ENCODE peak calls at places on chromosomes 2 and 18, in seven cellular contexts. One of them, this sample, is unnamed.

GRCh38 chr18:59631583-59632181 is 65.5 kb downstream of the CCBE1 start:
- DNase-seq in psoas muscle: no peak
- DNase-seq in neural crest cell: peak
- DNase-seq in Panc1: peak
- DNase-seq in LNCaP clone FGC: no peak
- DNase-seq in left ventricle myocardium inferior: no peak
- DNase-seq in fibroblast of lung: peak
- DNase-seq in this sample: peak

GRCh38 chr2:85913854-85914524 is 25.2 kb upstream of the ST3GAL5 start:
- DNase-seq in psoas muscle: no peak
- DNase-seq in neural crest cell: no peak
- DNase-seq in Panc1: no peak
- DNase-seq in LNCaP clone FGC: no peak
- DNase-seq in left ventricle myocardium inferior: no peak
- DNase-seq in fibroblast of lung: peak
- DNase-seq in this sample: no peak

GRCh38 chr2:83991992-83992391 is 467.1 kb downstream of the SUCLG1 start:
- DNase-seq in psoas muscle: no peak
- DNase-seq in neural crest cell: no peak
- DNase-seq in Panc1: no peak
- DNase-seq in LNCaP clone FGC: no peak
- DNase-seq in left ventricle myocardium inferior: no peak
- DNase-seq in fibroblast of lung: no peak
- DNase-seq in this sample: no peak

GRCh38 chr18:10140928-10141327 is 227.1 kb downstream of the VAPA start:
- DNase-seq in psoas muscle: no peak
- DNase-seq in neural crest cell: no peak
- DNase-seq in Panc1: no peak
- DNase-seq in LNCaP clone FGC: no peak
- DNase-seq in left ventricle myocardium inferior: no peak
- DNase-seq in fibroblast of lung: peak
- DNase-seq in this sample: no peak

GRCh38 chr2:212064318-212064717 is 474.3 kb downstream of the ERBB4 start:
- DNase-seq in psoas muscle: no peak
- DNase-seq in neural crest cell: no peak
- DNase-seq in Panc1: no peak
- DNase-seq in LNCaP clone FGC: no peak
- DNase-seq in left ventricle myocardium inferior: no peak
- DNase-seq in fibroblast of lung: no peak
- DNase-seq in this sample: no peak

GRCh38 chr2:231699006-231699405 is 9.3 kb upstream of the PTMA start:
- DNase-seq in psoas muscle: peak
- DNase-seq in neural crest cell: no peak
- DNase-seq in Panc1: no peak
- DNase-seq in LNCaP clone FGC: no peak
- DNase-seq in left ventricle myocardium inferior: peak
- DNase-seq in fibroblast of lung: peak
- DNase-seq in this sample: no peak

GRCh38 chr2:240291940-240292574 is 143.4 kb upstream of the GPC1 start:
- DNase-seq in psoas muscle: no peak
- DNase-seq in neural crest cell: no peak
- DNase-seq in Panc1: no peak
- DNase-seq in LNCaP clone FGC: no peak
- DNase-seq in left ventricle myocardium inferior: no peak
- DNase-seq in fibroblast of lung: no peak
- DNase-seq in this sample: no peak

GRCh38 chr2:27281855-27282559 is at the start of gene TRIM54:
- DNase-seq in psoas muscle: peak
- DNase-seq in neural crest cell: no peak
- DNase-seq in Panc1: no peak
- DNase-seq in LNCaP clone FGC: no peak
- DNase-seq in left ventricle myocardium inferior: peak
- DNase-seq in fibroblast of lung: no peak
- DNase-seq in this sample: no peak

GRCh38 chr18:59556265-59556664 is 141.0 kb downstream of the CCBE1 start:
- DNase-seq in psoas muscle: no peak
- DNase-seq in neural crest cell: no peak
- DNase-seq in Panc1: no peak
- DNase-seq in LNCaP clone FGC: no peak
- DNase-seq in left ventricle myocardium inferior: no peak
- DNase-seq in fibroblast of lung: peak
- DNase-seq in this sample: no peak

DNA sequence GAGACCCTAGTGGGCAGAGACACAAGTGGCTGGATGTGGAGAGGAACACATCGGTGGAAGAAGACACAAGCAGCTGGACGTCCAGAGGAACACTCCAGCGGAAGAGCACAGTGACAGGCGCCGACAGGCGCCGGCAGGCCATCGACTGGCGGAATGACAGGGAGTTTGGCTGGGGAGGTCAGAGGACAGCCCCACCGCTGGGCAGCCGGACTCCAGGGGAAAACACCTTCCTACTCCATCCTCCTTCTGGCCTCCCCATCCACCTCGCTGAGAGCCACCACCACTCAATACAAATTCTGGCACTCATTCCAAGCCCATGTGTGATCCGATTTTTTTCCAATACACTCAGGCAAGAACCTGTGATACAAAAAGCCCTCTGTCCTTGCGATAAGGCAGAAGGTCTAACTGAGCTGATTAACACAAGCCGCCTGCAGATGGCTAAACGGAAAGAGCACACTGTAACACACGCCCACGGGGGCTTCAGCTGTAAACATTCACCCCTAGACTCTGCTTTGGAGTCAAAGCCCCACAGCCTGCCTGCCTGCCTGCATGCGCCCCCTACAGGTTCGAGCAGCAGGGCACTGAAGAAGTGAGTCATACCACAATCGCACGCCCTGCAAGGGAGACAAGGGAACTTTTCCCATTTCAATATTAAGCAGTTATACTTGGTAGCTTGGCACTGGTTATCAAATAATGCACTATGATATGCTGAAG is 50.2 kb upstream of the LRP1B start:
- DNase-seq in psoas muscle: no peak
- DNase-seq in neural crest cell: peak
- DNase-seq in Panc1: no peak
- DNase-seq in LNCaP clone FGC: no peak
- DNase-seq in left ventricle myocardium inferior: no peak
- DNase-seq in fibroblast of lung: peak
- DNase-seq in this sample: peak
- TF ChIP-seq CTCF in psoas muscle: no peak
- TF ChIP-seq CTCF in neural crest cell: peak
- TF ChIP-seq CTCF in Panc1: peak
- TF ChIP-seq CTCF in LNCaP clone FGC: peak
- TF ChIP-seq CTCF in left ventricle myocardium inferior: no peak
- TF ChIP-seq CTCF in fibroblast of lung: peak
- TF ChIP-seq CTCF in this sample: peak

GRCh38 chr2:95347681-95348608 is 50.8 kb downstream of the KCNIP3 start:
- DNase-seq in psoas muscle: no peak
- DNase-seq in neural crest cell: no peak
- DNase-seq in Panc1: no peak
- DNase-seq in LNCaP clone FGC: no peak
- DNase-seq in left ventricle myocardium inferior: no peak
- DNase-seq in fibroblast of lung: no peak
- DNase-seq in this sample: no peak

GRCh38 chr2:95345415-95346235 is 48.5 kb downstream of the KCNIP3 start:
- DNase-seq in psoas muscle: peak
- DNase-seq in neural crest cell: peak
- DNase-seq in Panc1: peak
- DNase-seq in LNCaP clone FGC: peak
- DNase-seq in left ventricle myocardium inferior: peak
- DNase-seq in fibroblast of lung: peak
- DNase-seq in this sample: peak

GRCh38 chr2:95348609-95349567 is 51.7 kb downstream of the KCNIP3 start:
- DNase-seq in psoas muscle: no peak
- DNase-seq in neural crest cell: no peak
- DNase-seq in Panc1: no peak
- DNase-seq in LNCaP clone FGC: no peak
- DNase-seq in left ventricle myocardium inferior: peak
- DNase-seq in fibroblast of lung: peak
- DNase-seq in this sample: no peak

GRCh38 chr2:95346236-95346737 is 49.1 kb downstream of the KCNIP3 start:
- DNase-seq in psoas muscle: peak
- DNase-seq in neural crest cell: no peak
- DNase-seq in Panc1: no peak
- DNase-seq in LNCaP clone FGC: no peak
- DNase-seq in left ventricle myocardium inferior: peak
- DNase-seq in fibroblast of lung: peak
- DNase-seq in this sample: no peak

GRCh38 chr2:95346738-95347671 is 49.9 kb downstream of the KCNIP3 start:
- DNase-seq in psoas muscle: peak
- DNase-seq in neural crest cell: peak
- DNase-seq in Panc1: no peak
- DNase-seq in LNCaP clone FGC: no peak
- DNase-seq in left ventricle myocardium inferior: peak
- DNase-seq in fibroblast of lung: peak
- DNase-seq in this sample: no peak
- TF ChIP-seq CTCF in psoas muscle: peak
- TF ChIP-seq CTCF in neural crest cell: no peak
- TF ChIP-seq CTCF in Panc1: no peak
- TF ChIP-seq CTCF in LNCaP clone FGC: no peak
- TF ChIP-seq CTCF in left ventricle myocardium inferior: no peak
- TF ChIP-seq CTCF in fibroblast of lung: no peak
- TF ChIP-seq CTCF in this sample: no peak

GRCh38 chr18:32439802-32440201 is 30.9 kb downstream of the GAREM1 start:
- DNase-seq in psoas muscle: no peak
- DNase-seq in neural crest cell: no peak
- DNase-seq in Panc1: no peak
- DNase-seq in LNCaP clone FGC: no peak
- DNase-seq in left ventricle myocardium inferior: no peak
- DNase-seq in fibroblast of lung: no peak
- DNase-seq in this sample: no peak
- TF ChIP-seq CTCF in psoas muscle: no peak
- TF ChIP-seq CTCF in neural crest cell: peak
- TF ChIP-seq CTCF in Panc1: peak
- TF ChIP-seq CTCF in LNCaP clone FGC: peak
- TF ChIP-seq CTCF in left ventricle myocardium inferior: peak
- TF ChIP-seq CTCF in fibroblast of lung: peak
- TF ChIP-seq CTCF in this sample: no peak

GRCh38 chr2:25078171-25079049 is 36.5 kb downstream of the EFR3B start:
- DNase-seq in psoas muscle: no peak
- DNase-seq in neural crest cell: no peak
- DNase-seq in Panc1: peak
- DNase-seq in LNCaP clone FGC: peak
- DNase-seq in left ventricle myocardium inferior: no peak
- DNase-seq in fibroblast of lung: peak
- DNase-seq in this sample: no peak
- TF ChIP-seq CTCF in psoas muscle: no peak
- TF ChIP-seq CTCF in neural crest cell: no peak
- TF ChIP-seq CTCF in Panc1: no peak
- TF ChIP-seq CTCF in LNCaP clone FGC: no peak
- TF ChIP-seq CTCF in left ventricle myocardium inferior: no peak
- TF ChIP-seq CTCF in fibroblast of lung: no peak
- TF ChIP-seq CTCF in this sample: no peak

GRCh38 chr2:49843314-49843713 is 689.0 kb upstream of the FSHR start:
- DNase-seq in psoas muscle: no peak
- DNase-seq in neural crest cell: no peak
- DNase-seq in Panc1: no peak
- DNase-seq in LNCaP clone FGC: no peak
- DNase-seq in left ventricle myocardium inferior: no peak
- DNase-seq in fibroblast of lung: no peak
- DNase-seq in this sample: no peak
- TF ChIP-seq CTCF in psoas muscle: no peak
- TF ChIP-seq CTCF in neural crest cell: no peak
- TF ChIP-seq CTCF in Panc1: no peak
- TF ChIP-seq CTCF in LNCaP clone FGC: peak
- TF ChIP-seq CTCF in left ventricle myocardium inferior: no peak
- TF ChIP-seq CTCF in fibroblast of lung: no peak
- TF ChIP-seq CTCF in this sample: no peak

GRCh38 chr2:42113427-42113826 is 55.7 kb upstream of the EML4 start:
- DNase-seq in psoas muscle: no peak
- DNase-seq in neural crest cell: no peak
- DNase-seq in Panc1: no peak
- DNase-seq in LNCaP clone FGC: no peak
- DNase-seq in left ventricle myocardium inferior: no peak
- DNase-seq in fibroblast of lung: no peak
- DNase-seq in this sample: no peak
- TF ChIP-seq CTCF in psoas muscle: no peak
- TF ChIP-seq CTCF in neural crest cell: no peak
- TF ChIP-seq CTCF in Panc1: no peak
- TF ChIP-seq CTCF in LNCaP clone FGC: no peak
- TF ChIP-seq CTCF in left ventricle myocardium inferior: no peak
- TF ChIP-seq CTCF in fibroblast of lung: no peak
- TF ChIP-seq CTCF in this sample: no peak

GRCh38 chr18:14978962-14979535 is 231.1 kb downstream of the ANKRD30B start:
- DNase-seq in psoas muscle: no peak
- DNase-seq in neural crest cell: no peak
- DNase-seq in Panc1: no peak
- DNase-seq in LNCaP clone FGC: no peak
- DNase-seq in left ventricle myocardium inferior: no peak
- DNase-seq in fibroblast of lung: no peak
- DNase-seq in this sample: peak
- TF ChIP-seq CTCF in psoas muscle: peak
- TF ChIP-seq CTCF in neural crest cell: no peak
- TF ChIP-seq CTCF in Panc1: peak
- TF ChIP-seq CTCF in LNCaP clone FGC: peak
- TF ChIP-seq CTCF in left ventricle myocardium inferior: peak
- TF ChIP-seq CTCF in fibroblast of lung: peak
- TF ChIP-seq CTCF in this sample: peak

GRCh38 chr2:119657486-119658145 is 21.4 kb upstream of the TMEM177 start:
- DNase-seq in psoas muscle: no peak
- DNase-seq in neural crest cell: no peak
- DNase-seq in Panc1: no peak
- DNase-seq in LNCaP clone FGC: no peak
- DNase-seq in left ventricle myocardium inferior: no peak
- DNase-seq in fibroblast of lung: no peak
- DNase-seq in this sample: no peak

GRCh38 chr2:119662297-119662696 is 16.7 kb upstream of the TMEM177 start:
- DNase-seq in psoas muscle: no peak
- DNase-seq in neural crest cell: no peak
- DNase-seq in Panc1: no peak
- DNase-seq in LNCaP clone FGC: no peak
- DNase-seq in left ventricle myocardium inferior: no peak
- DNase-seq in fibroblast of lung: no peak
- DNase-seq in this sample: no peak

GRCh38 chr2:119659601-119660342 is 19.2 kb upstream of the TMEM177 start:
- DNase-seq in psoas muscle: peak
- DNase-seq in neural crest cell: peak
- DNase-seq in Panc1: peak
- DNase-seq in LNCaP clone FGC: no peak
- DNase-seq in left ventricle myocardium inferior: no peak
- DNase-seq in fibroblast of lung: no peak
- DNase-seq in this sample: peak

GRCh38 chr2:119660343-119660658 is 18.7 kb upstream of the TMEM177 start:
- DNase-seq in psoas muscle: no peak
- DNase-seq in neural crest cell: no peak
- DNase-seq in Panc1: no peak
- DNase-seq in LNCaP clone FGC: no peak
- DNase-seq in left ventricle myocardium inferior: no peak
- DNase-seq in fibroblast of lung: no peak
- DNase-seq in this sample: no peak
- TF ChIP-seq CTCF in psoas muscle: no peak
- TF ChIP-seq CTCF in neural crest cell: no peak
- TF ChIP-seq CTCF in Panc1: peak
- TF ChIP-seq CTCF in LNCaP clone FGC: no peak
- TF ChIP-seq CTCF in left ventricle myocardium inferior: peak
- TF ChIP-seq CTCF in fibroblast of lung: no peak
- TF ChIP-seq CTCF in this sample: peak

This sample was measured in glutamatergic neuron.